ENCODE peak calls at places on chromosomes 12 and 14, in ten cellular contexts. A is SK-N-SH, V is GM23338, F is stomach, D is H1, K is K562, B is upper lobe of left lung, L is transverse colon, S is prostate gland, R is endothelial cell of umbilical vein. H is an unnamed sample.

GRCh38 chr12:13039557-13039956 is 4.6 kb upstream of the FAM234B start:
- DNase-seq in K (no peak), V (no peak), R (no peak), S (peak; percentile 65), A (no peak), L (peak; percentile 15), D (no peak), F (no peak), B (no peak), H (no peak)

GRCh38 chr12:49578471-49579112 is 10.7 kb upstream of the MCRS1 start:
- DNase-seq in B (no peak), R (no peak), L (no peak), F (no peak), V (no peak), K (no peak), S (no peak), D (no peak), A (no peak), H (no peak)

GRCh38 chr12:69655616-69656336 is 43.3 kb downstream of the BEST3 start:
- DNase-seq in D (no peak), B (peak; percentile 53), V (no peak), L (no peak), S (no peak), A (no peak), F (no peak), K (no peak), R (peak; percentile 32), H (no peak)

GRCh38 chr14:51554953-51555352 is 96.8 kb upstream of the FRMD6 start:
- DNase-seq in D (no peak), L (no peak), V (peak; percentile 23), R (no peak), B (no peak), K (no peak), S (no peak), F (no peak), A (no peak), H (no peak)

GRCh38 chr14:44463386-44464004 is 43.6 kb downstream of the FSCB start:
- DNase-seq in V (no peak), L (no peak), A (no peak), D (no peak), R (no peak), K (no peak), F (no peak), B (no peak), S (no peak), H (no peak)

GRCh38 chr12:47110011-47110541 is 30.3 kb upstream of the AMIGO2 start:
- DNase-seq in L (no peak), R (no peak), K (no peak), B (no peak), V (no peak), A (no peak), S (no peak), D (no peak), F (no peak), H (no peak)

GRCh38 chr14:99807413-99808132 is 14.4 kb downstream of the EML1 start:
- DNase-seq in V (peak; percentile 67), D (no peak), K (no peak), S (no peak), A (no peak), L (no peak), B (no peak), R (no peak), F (no peak), H (no peak)

GRCh38 chr12:29640589-29641345 is 143.0 kb downstream of the TMTC1 start:
- DNase-seq in B (no peak), A (no peak), F (no peak), D (no peak), V (peak; percentile 19), K (no peak), S (no peak), R (no peak), L (no peak), H (no peak)

GRCh38 chr14:76918751-76919421 is 92.7 kb downstream of the LRRC74A start:
- DNase-seq in B (peak; percentile 94), A (peak; percentile 74), R (peak; percentile 98), K (peak; percentile 80), S (peak; percentile 92), L (peak; percentile 89), V (peak; percentile 75), F (peak; percentile 97), D (no peak), H (peak; percentile 99)

GRCh38 chr14:95774265-95775160 is 60.6 kb upstream of the TCL1A start:
- DNase-seq in D (no peak), S (peak; percentile 30), A (peak; percentile 68), R (peak; percentile 55), B (peak; percentile 25), F (peak; percentile 53), L (peak; percentile 31), V (peak; percentile 86), K (peak; percentile 63), H (no peak)

GRCh38 chr12:80869264-80869663 is 68.5 kb downstream of the LIN7A start:
- DNase-seq in A (no peak), D (no peak), R (no peak), B (no peak), V (no peak), K (no peak), F (no peak), L (no peak), S (no peak), H (no peak)

GRCh38 chr14:66657780-66658179 is 149.8 kb downstream of the GPHN start:
- DNase-seq in S (no peak), L (no peak), K (no peak), V (no peak), A (no peak), B (no peak), D (no peak), F (no peak), R (no peak), H (no peak)

GRCh38 chr12:11652351-11653040 is 3.0 kb downstream of the ETV6 start:
- DNase-seq in V (peak; percentile 18), S (peak; percentile 39), A (no peak), F (peak; percentile 42), R (peak; percentile 67), B (peak; percentile 76), K (no peak), L (peak; percentile 65), D (no peak), H (no peak)

GRCh38 chr12:46964496-46965098 is 114.8 kb upstream of the PCED1B start:
- DNase-seq in F (no peak), S (no peak), K (no peak), V (peak; percentile 87), A (no peak), B (no peak), R (peak; percentile 36), D (no peak), L (no peak), H (no peak)

DNA sequence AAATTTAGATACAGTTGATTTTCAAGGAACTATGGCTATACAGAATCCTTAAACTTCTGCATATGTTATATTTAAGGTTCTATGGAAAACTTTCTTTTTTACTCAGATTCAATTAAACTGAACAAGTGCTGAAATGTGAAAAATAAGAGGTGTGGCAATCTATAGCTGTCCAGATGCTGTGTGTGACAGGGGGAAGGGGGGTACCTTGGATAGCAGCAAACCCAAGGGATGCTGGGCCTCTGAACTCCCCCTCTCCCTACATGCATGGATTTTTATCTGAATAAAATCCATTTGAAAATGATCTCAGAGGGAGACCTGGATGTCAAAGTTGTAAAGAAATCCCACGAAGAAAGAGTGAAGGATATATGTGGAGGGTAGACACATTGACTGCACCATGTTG is 82.8 kb upstream of the CCDC198 start:
- DNase-seq in A (no peak), S (no peak), L (no peak), B (no peak), R (no peak), K (no peak), F (no peak), D (no peak), V (no peak), H (no peak)
- H3K27me3 ChIP-seq in A (no peaks in the 10 kb centered on the region), S (no peaks in the 10 kb centered on the region), L (no peaks in the 10 kb centered on the region), B (no peaks in the 10 kb centered on the region), R (no peaks in the 10 kb centered on the region), K (no peaks in the 10 kb centered on the region), F (no peaks in the 10 kb centered on the region), D (peaks cover 2% of the 10 kb centered on the region), V (no peaks in the 10 kb centered on the region), H (no peaks in the 10 kb centered on the region)

GRCh38 chr12:111405149-111405855 is 421 bp upstream of the SH2B3 start:
- DNase-seq in D (peak; percentile 100), L (peak; percentile 98), A (peak; percentile 99), R (peak; percentile 98), S (peak; percentile 83), F (peak; percentile 97), K (peak; percentile 97), B (peak; percentile 99), V (peak; percentile 98), H (no peak)
- H3K4me1 ChIP-seq in D (peaks cover 29% of the 10 kb centered on the region), L (peaks cover 68% of the 10 kb centered on the region), A (peaks cover 37% of the 10 kb centered on the region), R (peaks cover 44% of the 10 kb centered on the region), S (peaks cover 5% of the 10 kb centered on the region), F (peaks cover 72% of the 10 kb centered on the region), K (peaks cover 76% of the 10 kb centered on the region), B (peaks cover 69% of the 10 kb centered on the region), V (peaks cover 46% of the 10 kb centered on the region), H (peaks cover 71% of the 10 kb centered on the region)

DNA sequence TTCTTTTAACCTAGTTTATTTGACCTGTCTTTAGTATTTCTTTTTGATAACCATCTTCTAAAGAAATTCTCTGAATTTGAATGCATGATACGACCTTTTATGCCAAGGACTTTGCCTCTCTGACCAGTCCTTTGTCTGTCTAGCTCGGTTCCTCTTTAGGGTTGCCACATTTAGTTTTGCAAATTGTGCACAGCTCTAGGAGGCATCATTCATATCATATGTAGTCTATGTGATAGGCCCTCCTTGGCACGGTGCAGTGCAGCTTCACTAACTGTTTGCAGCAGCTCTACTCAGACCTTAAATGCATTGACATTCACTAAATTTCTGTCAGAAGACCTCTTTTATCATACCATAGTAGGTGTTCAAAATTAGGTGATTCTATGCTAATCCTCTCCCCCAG is 75.6 kb downstream of the USP15 start:
- DNase-seq in D (no peak), B (no peak), K (no peak), F (no peak), L (no peak), S (no peak), R (no peak), A (no peak), V (no peak), H (no peak)
- TF ChIP-seq POLR2AphosphoS5 in D (no peak), B (no peak), K (no peak), F (no peak), L (no peak), S (no peak), R (no peak), A (no peak), V (no peak), H (no peak)

GRCh38 chr12:123861392-123861791 is 99.3 kb downstream of the DNAH10 start:
- DNase-seq in L (no peak), S (no peak), A (no peak), K (no peak), R (no peak), V (no peak), F (no peak), D (no peak), B (no peak), H (no peak)

GRCh38 chr12:123860369-123860768 is 98.3 kb downstream of the DNAH10 start:
- DNase-seq in A (no peak), D (no peak), F (no peak), S (no peak), K (no peak), V (no peak), B (no peak), L (no peak), R (no peak), H (no peak)

GRCh38 chr12:123858176-123858575 is 96.1 kb downstream of the DNAH10 start:
- DNase-seq in F (no peak), V (no peak), D (no peak), B (no peak), S (no peak), R (no peak), L (no peak), A (no peak), K (no peak), H (no peak)

GRCh38 chr12:123856681-123857080 is 94.6 kb downstream of the DNAH10 start:
- DNase-seq in L (no peak), A (no peak), V (no peak), B (no peak), K (no peak), F (no peak), R (no peak), S (no peak), D (no peak), H (no peak)

GRCh38 chr12:123859035-123859434 is 96.9 kb downstream of the DNAH10 start:
- DNase-seq in F (no peak), R (no peak), V (peak; percentile 52), B (no peak), L (no peak), K (no peak), S (no peak), A (no peak), D (peak; percentile 9), H (no peak)
- H3K27me3 ChIP-seq in F (peaks cover 32% of the 10 kb centered on the region), R (peaks cover 6% of the 10 kb centered on the region), V (no peaks in the 10 kb centered on the region), B (no peaks in the 10 kb centered on the region), L (peaks cover 7% of the 10 kb centered on the region), K (peaks cover 28% of the 10 kb centered on the region), S (no peaks in the 10 kb centered on the region), A (no peaks in the 10 kb centered on the region), D (no peaks in the 10 kb centered on the region), H (no peaks in the 10 kb centered on the region)